ENCODE peak calls at places on chromosomes 16 and 17, in eight cellular contexts. One of them, this sample, is unnamed.

GRCh38 chr17:56325561-56325960 is 172.3 kb downstream of the ANKFN1 start:
- DNase-seq in prostate gland: no peak
- DNase-seq in transverse colon: no peak
- DNase-seq in stomach: no peak
- DNase-seq in breast epithelium: no peak
- DNase-seq in HCT116: no peak
- DNase-seq in H1: no peak
- DNase-seq in GM23338: peak
- DNase-seq in this sample: no peak

GRCh38 chr17:39222866-39223834 is 2.6 kb downstream of the STAC2 start:
- DNase-seq in prostate gland: no peak
- DNase-seq in stomach: no peak
- DNase-seq in transverse colon: no peak
- DNase-seq in breast epithelium: no peak
- DNase-seq in GM23338: no peak
- DNase-seq in H1: no peak
- DNase-seq in HCT116: no peak
- DNase-seq in this sample: no peak

GRCh38 chr17:17928422-17929386 is 43.5 kb downstream of the TOM1L2 start:
- DNase-seq in transverse colon: no peak
- DNase-seq in GM23338: no peak
- DNase-seq in HCT116: no peak
- DNase-seq in breast epithelium: no peak
- DNase-seq in H1: no peak
- DNase-seq in stomach: no peak
- DNase-seq in prostate gland: no peak
- DNase-seq in this sample: no peak

GRCh38 chr17:29595943-29596774 is 3.2 kb downstream of the ANKRD13B start:
- DNase-seq in H1: no peak
- DNase-seq in breast epithelium: no peak
- DNase-seq in transverse colon: no peak
- DNase-seq in GM23338: no peak
- DNase-seq in prostate gland: no peak
- DNase-seq in HCT116: no peak
- DNase-seq in stomach: no peak
- DNase-seq in this sample: no peak

GRCh38 chr17:81235822-81236740 is 2.8 kb downstream of the TEPSIN start:
- DNase-seq in transverse colon: no peak
- DNase-seq in HCT116: no peak
- DNase-seq in prostate gland: no peak
- DNase-seq in breast epithelium: no peak
- DNase-seq in stomach: no peak
- DNase-seq in GM23338: no peak
- DNase-seq in H1: no peak
- DNase-seq in this sample: no peak

GRCh38 chr17:44758414-44759095 is at the start of gene ADAM11:
- DNase-seq in stomach: no peak
- DNase-seq in H1: peak
- DNase-seq in HCT116: no peak
- DNase-seq in GM23338: peak
- DNase-seq in transverse colon: no peak
- DNase-seq in breast epithelium: no peak
- DNase-seq in prostate gland: no peak
- DNase-seq in this sample: peak

GRCh38 chr17:56697190-56697589 is 103.7 kb downstream of the NOG start:
- DNase-seq in HCT116: no peak
- DNase-seq in prostate gland: no peak
- DNase-seq in stomach: no peak
- DNase-seq in breast epithelium: no peak
- DNase-seq in transverse colon: no peak
- DNase-seq in GM23338: no peak
- DNase-seq in H1: no peak
- DNase-seq in this sample: no peak

GRCh38 chr16:5325932-5326331 is 228.3 kb upstream of the EEF2KMT start:
- DNase-seq in stomach: no peak
- DNase-seq in transverse colon: no peak
- DNase-seq in prostate gland: no peak
- DNase-seq in breast epithelium: no peak
- DNase-seq in HCT116: no peak
- DNase-seq in GM23338: no peak
- DNase-seq in H1: no peak
- DNase-seq in this sample: no peak

GRCh38 chr16:86808863-86809444 is 230.6 kb downstream of the FOXL1 start:
- DNase-seq in breast epithelium: no peak
- DNase-seq in H1: no peak
- DNase-seq in transverse colon: no peak
- DNase-seq in HCT116: no peak
- DNase-seq in GM23338: no peak
- DNase-seq in prostate gland: no peak
- DNase-seq in stomach: no peak
- DNase-seq in this sample: no peak

GRCh38 chr16:86806838-86807351 is 228.5 kb downstream of the FOXL1 start:
- DNase-seq in prostate gland: no peak
- DNase-seq in HCT116: no peak
- DNase-seq in breast epithelium: no peak
- DNase-seq in transverse colon: no peak
- DNase-seq in H1: peak
- DNase-seq in stomach: no peak
- DNase-seq in GM23338: peak
- DNase-seq in this sample: no peak

GRCh38 chr16:86812363-86812970 is 234.1 kb downstream of the FOXL1 start:
- DNase-seq in prostate gland: no peak
- DNase-seq in H1: no peak
- DNase-seq in breast epithelium: no peak
- DNase-seq in HCT116: no peak
- DNase-seq in GM23338: no peak
- DNase-seq in stomach: no peak
- DNase-seq in transverse colon: no peak
- DNase-seq in this sample: no peak

GRCh38 chr16:86810062-86810461 is 231.7 kb downstream of the FOXL1 start:
- DNase-seq in breast epithelium: no peak
- DNase-seq in GM23338: no peak
- DNase-seq in prostate gland: no peak
- DNase-seq in HCT116: no peak
- DNase-seq in H1: no peak
- DNase-seq in transverse colon: no peak
- DNase-seq in stomach: no peak
- DNase-seq in this sample: no peak

GRCh38 chr16:86809458-86809955 is 231.2 kb downstream of the FOXL1 start:
- DNase-seq in transverse colon: no peak
- DNase-seq in H1: no peak
- DNase-seq in HCT116: no peak
- DNase-seq in stomach: no peak
- DNase-seq in breast epithelium: no peak
- DNase-seq in prostate gland: no peak
- DNase-seq in GM23338: peak
- DNase-seq in this sample: no peak
- TF ChIP-seq CTCF in transverse colon: no peak
- TF ChIP-seq CTCF in H1: no peak
- TF ChIP-seq CTCF in HCT116: no peak
- TF ChIP-seq CTCF in stomach: no peak
- TF ChIP-seq CTCF in breast epithelium: no peak
- TF ChIP-seq CTCF in prostate gland: no peak
- TF ChIP-seq CTCF in GM23338: no peak
- TF ChIP-seq CTCF in this sample: peak

GRCh38 chr16:88566158-88566557 is 4.0 kb upstream of the ZC3H18 start:
- DNase-seq in HCT116: peak
- DNase-seq in prostate gland: no peak
- DNase-seq in stomach: no peak
- DNase-seq in H1: no peak
- DNase-seq in breast epithelium: no peak
- DNase-seq in transverse colon: no peak
- DNase-seq in GM23338: peak
- DNase-seq in this sample: no peak

GRCh38 chr16:88558457-88559442 is 11.5 kb upstream of the ZC3H18 start:
- DNase-seq in breast epithelium: peak
- DNase-seq in HCT116: peak
- DNase-seq in H1: no peak
- DNase-seq in stomach: peak
- DNase-seq in transverse colon: peak
- DNase-seq in GM23338: peak
- DNase-seq in prostate gland: peak
- DNase-seq in this sample: peak

GRCh38 chr16:88556294-88556988 is 13.8 kb upstream of the ZC3H18 start:
- DNase-seq in transverse colon: peak
- DNase-seq in stomach: no peak
- DNase-seq in GM23338: no peak
- DNase-seq in HCT116: no peak
- DNase-seq in breast epithelium: no peak
- DNase-seq in prostate gland: no peak
- DNase-seq in H1: no peak
- DNase-seq in this sample: no peak

GRCh38 chr16:88561485-88562369 is 8.5 kb upstream of the ZC3H18 start:
- DNase-seq in HCT116: peak
- DNase-seq in stomach: peak
- DNase-seq in H1: peak
- DNase-seq in transverse colon: peak
- DNase-seq in GM23338: peak
- DNase-seq in breast epithelium: no peak
- DNase-seq in prostate gland: peak
- DNase-seq in this sample: peak

GRCh38 chr16:88560722-88561484 is 9.3 kb upstream of the ZC3H18 start:
- DNase-seq in stomach: no peak
- DNase-seq in H1: peak
- DNase-seq in GM23338: peak
- DNase-seq in prostate gland: no peak
- DNase-seq in breast epithelium: no peak
- DNase-seq in transverse colon: no peak
- DNase-seq in HCT116: no peak
- DNase-seq in this sample: no peak
- TF ChIP-seq POLR2AphosphoS5 in stomach: no peak
- TF ChIP-seq POLR2AphosphoS5 in H1: no peak
- TF ChIP-seq POLR2AphosphoS5 in GM23338: no peak
- TF ChIP-seq POLR2AphosphoS5 in prostate gland: no peak
- TF ChIP-seq POLR2AphosphoS5 in breast epithelium: no peak
- TF ChIP-seq POLR2AphosphoS5 in transverse colon: no peak
- TF ChIP-seq POLR2AphosphoS5 in HCT116: no peak
- TF ChIP-seq POLR2AphosphoS5 in this sample: no peak

GRCh38 chr16:17556276-17557052 is 85.7 kb upstream of the XYLT1 start:
- DNase-seq in breast epithelium: no peak
- DNase-seq in transverse colon: no peak
- DNase-seq in prostate gland: no peak
- DNase-seq in H1: no peak
- DNase-seq in GM23338: peak
- DNase-seq in stomach: no peak
- DNase-seq in HCT116: peak
- DNase-seq in this sample: peak
- TF ChIP-seq CTCF in breast epithelium: no peak
- TF ChIP-seq CTCF in transverse colon: peak
- TF ChIP-seq CTCF in prostate gland: peak
- TF ChIP-seq CTCF in H1: peak
- TF ChIP-seq CTCF in GM23338: peak
- TF ChIP-seq CTCF in stomach: peak
- TF ChIP-seq CTCF in HCT116: peak
- TF ChIP-seq CTCF in this sample: peak

GRCh38 chr16:56943761-56944375 is 11.9 kb downstream of the HERPUD1 start:
- DNase-seq in HCT116: no peak
- DNase-seq in breast epithelium: no peak
- DNase-seq in H1: no peak
- DNase-seq in prostate gland: no peak
- DNase-seq in GM23338: no peak
- DNase-seq in transverse colon: no peak
- DNase-seq in stomach: no peak
- DNase-seq in this sample: no peak

GRCh38 chr16:56939801-56940200 is 7.9 kb downstream of the HERPUD1 start:
- DNase-seq in prostate gland: no peak
- DNase-seq in breast epithelium: no peak
- DNase-seq in HCT116: no peak
- DNase-seq in transverse colon: no peak
- DNase-seq in stomach: no peak
- DNase-seq in H1: no peak
- DNase-seq in GM23338: no peak
- DNase-seq in this sample: no peak

GRCh38 chr16:56938664-56939513 is 6.9 kb downstream of the HERPUD1 start:
- DNase-seq in transverse colon: no peak
- DNase-seq in breast epithelium: no peak
- DNase-seq in stomach: no peak
- DNase-seq in GM23338: no peak
- DNase-seq in prostate gland: no peak
- DNase-seq in H1: no peak
- DNase-seq in HCT116: no peak
- DNase-seq in this sample: no peak

GRCh38 chr16:56941856-56942331 is 10.0 kb downstream of the HERPUD1 start:
- DNase-seq in prostate gland: no peak
- DNase-seq in H1: no peak
- DNase-seq in breast epithelium: no peak
- DNase-seq in transverse colon: no peak
- DNase-seq in GM23338: no peak
- DNase-seq in HCT116: no peak
- DNase-seq in stomach: no peak
- DNase-seq in this sample: no peak

GRCh38 chr16:56941092-56941491 is 9.2 kb downstream of the HERPUD1 start:
- DNase-seq in GM23338: no peak
- DNase-seq in prostate gland: no peak
- DNase-seq in transverse colon: no peak
- DNase-seq in breast epithelium: no peak
- DNase-seq in stomach: no peak
- DNase-seq in HCT116: no peak
- DNase-seq in H1: no peak
- DNase-seq in this sample: no peak
- TF ChIP-seq POLR2AphosphoS5 in GM23338: no peak
- TF ChIP-seq POLR2AphosphoS5 in prostate gland: no peak
- TF ChIP-seq POLR2AphosphoS5 in transverse colon: no peak
- TF ChIP-seq POLR2AphosphoS5 in breast epithelium: peak
- TF ChIP-seq POLR2AphosphoS5 in stomach: no peak
- TF ChIP-seq POLR2AphosphoS5 in HCT116: peak
- TF ChIP-seq POLR2AphosphoS5 in H1: no peak
- TF ChIP-seq POLR2AphosphoS5 in this sample: no peak

DNA sequence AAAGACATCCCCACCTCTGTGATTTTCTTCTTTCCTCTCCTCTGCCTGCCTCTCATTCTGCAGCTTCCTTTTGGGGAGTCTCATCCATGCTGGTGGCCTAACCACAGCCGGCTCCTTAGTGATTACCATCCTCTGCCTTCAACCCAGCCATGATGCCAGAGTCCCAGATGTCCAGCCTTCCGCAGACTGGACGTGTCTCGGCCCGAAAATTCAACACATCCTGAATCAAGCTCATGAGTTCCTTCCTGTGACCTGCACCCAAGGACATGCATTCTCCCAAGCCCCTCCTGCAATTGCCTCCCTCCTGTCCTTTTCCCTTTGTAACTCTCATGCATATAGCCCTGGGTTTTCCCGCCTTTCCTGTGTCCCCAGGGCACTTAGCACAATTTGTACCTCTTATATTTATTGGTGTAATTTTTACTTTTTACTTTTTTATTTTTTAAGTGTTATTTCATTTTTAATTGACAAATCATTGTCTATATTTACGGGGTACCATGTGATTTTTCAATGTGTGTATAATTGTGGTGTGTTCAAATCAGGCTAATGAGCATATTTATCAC is 1.2 kb upstream of the SLC13A5 start:
- DNase-seq in prostate gland: no peak
- DNase-seq in stomach: no peak
- DNase-seq in breast epithelium: no peak
- DNase-seq in H1: no peak
- DNase-seq in GM23338: no peak
- DNase-seq in HCT116: no peak
- DNase-seq in transverse colon: no peak
- DNase-seq in this sample: no peak
- TF ChIP-seq CTCF in prostate gland: no peak
- TF ChIP-seq CTCF in stomach: no peak
- TF ChIP-seq CTCF in breast epithelium: no peak
- TF ChIP-seq CTCF in H1: no peak
- TF ChIP-seq CTCF in GM23338: no peak
- TF ChIP-seq CTCF in HCT116: no peak
- TF ChIP-seq CTCF in transverse colon: no peak
- TF ChIP-seq CTCF in this sample: no peak

GRCh38 chr17:48111937-48112241 is 4.3 kb downstream of the SNX11 start:
- DNase-seq in breast epithelium: no peak
- DNase-seq in transverse colon: no peak
- DNase-seq in GM23338: no peak
- DNase-seq in H1: no peak
- DNase-seq in prostate gland: no peak
- DNase-seq in stomach: no peak
- DNase-seq in HCT116: no peak
- DNase-seq in this sample: no peak
- TF ChIP-seq POLR2AphosphoS5 in breast epithelium: no peak
- TF ChIP-seq POLR2AphosphoS5 in transverse colon: no peak
- TF ChIP-seq POLR2AphosphoS5 in GM23338: no peak
- TF ChIP-seq POLR2AphosphoS5 in H1: no peak
- TF ChIP-seq POLR2AphosphoS5 in prostate gland: no peak
- TF ChIP-seq POLR2AphosphoS5 in stomach: no peak
- TF ChIP-seq POLR2AphosphoS5 in HCT116: no peak
- TF ChIP-seq POLR2AphosphoS5 in this sample: no peak